ENCODE peak calls at places on chromosomes 6 and 20, in four cellular contexts. Y is HEK293T, Z is HepG2, J is GM12878. M is an unnamed sample.

GRCh38 chr6:36350082-36350481 is 13.4 kb upstream of the BNIP5 start:
- DNase-seq in Y (no peak), Z (no peak), J (no peak), M (no peak)

GRCh38 chr20:62201173-62202082 is 18.6 kb downstream of the MTG2 start:
- DNase-seq in Y (no peak), Z (no peak), J (peak; percentile 26), M (no peak)

GRCh38 chr6:3419624-3420272 is 37.1 kb downstream of the SLC22A23 start:
- DNase-seq in Y (no peak), Z (peak; percentile 87), J (no peak), M (no peak)

GRCh38 chr6:75484535-75484934 is 9.1 kb downstream of the FILIP1 start:
- DNase-seq in Y (no peak), Z (no peak), J (no peak), M (no peak)

GRCh38 chr6:37982320-37982719 is 162.8 kb downstream of the ZFAND3 start:
- DNase-seq in Y (no peak), Z (no peak), J (no peak), M (no peak)

GRCh38 chr20:1895674-1896496 is 678 bp downstream of the SIRPA start:
- DNase-seq in Y (no peak), Z (no peak), J (no peak), M (no peak)

GRCh38 chr6:146357578-146358340 is 185.9 kb upstream of the RAB32 start:
- DNase-seq in Y (no peak), Z (no peak), J (peak; percentile 13), M (no peak)

GRCh38 chr20:32918296-32918695 is 59.6 kb downstream of the EFCAB8 start:
- DNase-seq in Y (no peak), Z (no peak), J (no peak), M (no peak)

DNA sequence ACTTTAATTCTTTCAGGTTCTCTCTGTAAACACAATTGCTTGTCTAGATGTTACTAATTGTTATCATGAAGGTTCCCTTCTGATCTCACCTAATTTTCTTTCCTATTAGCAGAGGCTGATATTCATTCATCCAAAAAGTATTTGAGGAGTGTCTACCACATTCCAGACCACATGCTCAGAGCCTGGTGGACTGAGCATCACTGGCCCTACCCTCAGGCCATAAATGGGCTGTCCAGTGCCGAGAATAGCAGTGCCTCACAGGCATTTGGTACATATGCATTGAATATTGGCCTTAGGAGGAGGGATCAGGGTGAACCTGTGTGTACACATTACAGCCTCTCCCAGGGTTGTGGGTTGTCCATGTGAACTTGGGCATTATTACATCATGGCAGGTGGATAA is 40.4 kb upstream of the PRELID3B start:
- DNase-seq in Y (no peak), Z (no peak), J (no peak), M (no peak)
- TF ChIP-seq FOXK2 in Y (no peak), Z (no peak), J (no peak), M (no peak)

DNA sequence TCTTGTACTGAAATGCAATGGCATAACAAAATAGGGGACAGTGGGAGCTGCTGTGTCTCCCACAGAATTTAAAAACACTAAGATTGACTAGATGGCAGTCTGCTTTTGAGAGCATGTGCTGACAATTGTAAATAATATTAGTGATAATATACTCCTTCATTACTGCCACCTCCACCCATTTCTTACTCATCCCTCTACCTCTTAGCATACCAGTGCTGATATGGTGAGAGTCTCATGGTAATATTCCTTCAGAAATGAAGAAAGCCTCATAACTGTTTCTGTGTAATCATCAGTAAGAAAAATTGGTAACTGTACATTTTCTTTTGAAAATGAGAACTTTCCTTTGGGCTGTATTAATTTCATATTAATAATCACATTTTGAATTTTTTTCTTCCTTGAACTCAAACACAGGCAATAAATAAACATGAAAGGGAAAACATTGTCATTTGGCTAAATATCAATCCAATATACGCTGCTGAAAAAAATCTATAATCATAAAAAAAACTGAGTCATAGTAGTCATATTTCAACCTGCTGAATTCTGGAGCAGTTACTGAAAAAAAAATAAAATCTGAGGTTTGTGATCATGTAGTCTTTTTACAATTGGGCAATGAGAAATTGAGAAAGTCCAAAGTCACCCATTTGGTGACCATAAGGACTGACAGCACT is 34.6 kb downstream of the FAM83B start:
- DNase-seq in Y (no peak), Z (no peak), J (no peak), M (no peak)
- TF ChIP-seq FOXK2 in Y (no peak), Z (no peak), J (no peak), M (no peak)

GRCh38 chr20:9444921-9445320 is 69.5 kb upstream of the LAMP5 start:
- DNase-seq in Y (no peak), Z (no peak), J (no peak), M (no peak)
- TF ChIP-seq FOXK2 in Y (no peak), Z (no peak), J (no peak), M (no peak)

GRCh38 chr6:157635388-157636244 is 187.4 kb upstream of the SNX9 start:
- DNase-seq in Y (no peak), Z (no peak), J (no peak), M (peak; percentile 73)
- TF ChIP-seq FOXK2 in Y (no peak), Z (no peak), J (no peak), M (no peak)

GRCh38 chr6:111626446-111626845 is 20.8 kb upstream of the TRAF3IP2 start:
- DNase-seq in Y (no peak), Z (no peak), J (no peak), M (no peak)

GRCh38 chr6:111631018-111631417 is 25.3 kb upstream of the TRAF3IP2 start:
- DNase-seq in Y (no peak), Z (no peak), J (no peak), M (no peak)

GRCh38 chr6:111628117-111628866 is 22.6 kb upstream of the TRAF3IP2 start:
- DNase-seq in Y (no peak), Z (no peak), J (no peak), M (no peak)

GRCh38 chr6:111632468-111633247 is 27.0 kb upstream of the TRAF3IP2 start:
- DNase-seq in Y (no peak), Z (no peak), J (no peak), M (no peak)

DNA sequence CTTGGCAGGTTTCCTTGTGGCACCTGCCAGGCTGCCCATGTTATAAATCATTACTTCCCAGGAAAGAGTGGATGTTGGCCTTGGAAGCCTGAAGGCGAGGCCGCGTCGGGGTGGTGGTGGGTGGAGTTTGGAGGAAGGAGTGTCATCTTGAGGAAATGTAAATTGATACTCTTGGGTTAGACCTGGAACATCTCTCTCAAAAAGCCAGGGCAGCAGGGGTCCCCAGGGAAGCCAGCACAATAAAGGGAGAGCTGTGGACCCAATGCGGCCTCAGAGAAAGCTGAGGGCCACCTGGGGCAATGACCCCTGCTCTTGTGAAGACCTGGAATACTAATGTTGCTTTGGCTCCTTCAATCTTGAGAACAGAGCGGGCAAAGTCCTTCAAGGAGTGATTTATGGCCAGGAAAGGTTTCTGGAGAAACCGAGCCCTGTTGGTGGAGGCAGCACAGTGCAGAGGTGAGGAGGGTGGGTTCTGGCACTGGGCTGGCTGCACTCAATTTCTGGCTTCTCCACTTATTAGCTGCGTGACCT is 26.3 kb upstream of the TRAF3IP2 start:
- DNase-seq in Y (no peak), Z (no peak), J (no peak), M (no peak)
- TF ChIP-seq FOXK2 in Y (no peak), Z (no peak), J (no peak), M (no peak)

GRCh38 chr6:155047523-155047922 is 52.4 kb downstream of the TIAM2 start:
- DNase-seq in Y (no peak), Z (no peak), J (no peak), M (no peak)

GRCh38 chr6:155054851-155055250 is 59.7 kb downstream of the TIAM2 start:
- DNase-seq in Y (no peak), Z (no peak), J (no peak), M (no peak)

GRCh38 chr6:155045561-155046404 is 50.7 kb downstream of the TIAM2 start:
- DNase-seq in Y (no peak), Z (no peak), J (no peak), M (no peak)

DNA sequence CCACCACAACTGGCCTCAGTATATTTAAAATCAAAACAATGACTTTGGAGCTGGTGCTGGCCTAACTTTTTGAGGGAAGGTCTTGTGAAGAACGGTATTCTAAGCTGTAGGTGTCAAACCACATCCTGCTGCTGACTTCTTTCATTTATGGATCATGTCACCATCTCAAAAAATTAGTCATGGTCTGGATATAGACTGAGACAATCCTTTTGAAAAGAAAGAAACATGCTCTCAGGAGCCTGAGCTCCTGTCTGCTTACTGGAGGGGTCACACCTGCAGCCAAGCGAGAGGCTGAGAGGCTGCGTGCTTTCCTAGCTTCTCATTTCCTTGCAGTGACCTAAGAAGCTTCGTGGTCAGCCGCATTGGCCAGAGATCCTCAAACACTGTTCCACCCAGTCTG is 55.2 kb downstream of the TIAM2 start:
- DNase-seq in Y (no peak), Z (no peak), J (peak; percentile 27), M (no peak)
- TF ChIP-seq FOXK2 in Y (no peak), Z (no peak), J (no peak), M (no peak)

GRCh38 chr6:141107562-141108160 is 1025.1 kb upstream of the GJE1 start:
- DNase-seq in Y (no peak), Z (no peak), J (no peak), M (no peak)
- TF ChIP-seq FOXK2 in Y (no peak), Z (no peak), J (no peak), M (no peak)

GRCh38 chr6:35011096-35012041 is 122.3 kb downstream of the ANKS1A start:
- DNase-seq in Y (no peak), Z (no peak), J (no peak), M (no peak)
- TF ChIP-seq FOXK2 in Y (no peak), Z (no peak), J (no peak), M (no peak)